ENCODE peak calls at places on chromosomes 16 and 17, in ten cellular contexts. J, D, K, W, T, P, G, E, B and F are unnamed samples.

GRCh38 chr16:89921131-89921698 is 1.9 kb upstream of the TUBB3 start:
- DNase-seq in E (no peak), W (no peak), T (no peak), K (no peak), J (peak; percentile 78), G (no peak), P (no peak), B (no peak), D (no peak), F (no peak)

GRCh38 chr17:15657868-15658775 is 26.0 kb downstream of the TRIM16 start:
- DNase-seq in D (no peak), B (no peak), J (no peak), G (no peak), T (no peak), E (peak; percentile 84), P (no peak), W (no peak), K (no peak), F (no peak)

GRCh38 chr17:49779730-49780220 is 8.7 kb upstream of the KAT7 start:
- DNase-seq in K (peak; percentile 96), J (peak; percentile 68), T (no peak), P (no peak), E (peak; percentile 75), G (peak; percentile 79), D (peak; percentile 99), W (no peak), B (peak; percentile 54), F (no peak)

GRCh38 chr17:82613283-82614094 is 34.8 kb downstream of the WDR45B start:
- DNase-seq in B (no peak), G (no peak), D (no peak), W (no peak), P (no peak), E (peak; percentile 66), J (no peak), T (no peak), K (no peak), F (no peak)

GRCh38 chr17:83013779-83014117 is 65.7 kb upstream of the METRNL start:
- DNase-seq in T (peak; percentile 30), G (no peak), B (no peak), P (no peak), K (no peak), J (no peak), W (no peak), E (no peak), D (no peak), F (no peak)

GRCh38 chr16:54677551-54677950 is 253.1 kb upstream of the IRX5 start:
- DNase-seq in G (no peak), J (no peak), K (no peak), D (no peak), W (no peak), B (no peak), P (no peak), E (peak; percentile 69), T (no peak), F (no peak)

GRCh38 chr17:64459284-64459747 is 10.4 kb downstream of the MILR1 start:
- DNase-seq in J (no peak), K (peak; percentile 78), P (no peak), D (peak; percentile 45), W (no peak), T (no peak), G (peak; percentile 23), E (peak; percentile 60), B (no peak), F (peak; percentile 32)

GRCh38 chr17:40810505-40810904 is 10.7 kb upstream of the KRT28 start:
- DNase-seq in W (no peak), P (no peak), K (peak; percentile 21), J (no peak), T (no peak), B (no peak), E (peak; percentile 91), G (no peak), D (no peak), F (no peak)

GRCh38 chr17:17313350-17313991 is 10.3 kb downstream of the NT5M start:
- DNase-seq in P (no peak), K (peak; percentile 37), T (no peak), G (no peak), D (no peak), J (peak; percentile 62), W (no peak), B (no peak), E (peak; percentile 78), F (no peak)

GRCh38 chr17:8776861-8777260 is 18.5 kb upstream of the SPDYE4 start:
- DNase-seq in K (no peak), B (no peak), G (no peak), D (no peak), T (no peak), E (no peak), J (no peak), P (no peak), W (no peak), F (no peak)

GRCh38 chr16:77194295-77195231 is 3.6 kb downstream of the MON1B start:
- DNase-seq in B (no peak), T (peak; percentile 84), D (no peak), J (no peak), P (no peak), E (no peak), K (no peak), W (no peak), G (no peak), F (no peak)

GRCh38 chr17:31428111-31428510 is 36.6 kb downstream of the RAB11FIP4 start:
- DNase-seq in D (no peak), P (no peak), J (no peak), B (no peak), W (no peak), E (no peak), T (no peak), G (no peak), K (no peak), F (no peak)

GRCh38 chr16:68236804-68237242 is 896 bp upstream of the ESRP2 start:
- DNase-seq in B (no peak), K (no peak), J (no peak), E (no peak), W (no peak), T (peak; percentile 76), D (no peak), P (no peak), G (no peak), F (no peak)

GRCh38 chr17:61519754-61520440 is 67.7 kb downstream of the TBX4 start:
- DNase-seq in J (no peak), P (no peak), W (no peak), G (no peak), T (no peak), K (no peak), B (no peak), E (no peak), D (no peak), F (no peak)

GRCh38 chr16:26111900-26112299 is 420.1 kb downstream of the HS3ST4 start:
- DNase-seq in T (no peak), K (no peak), D (no peak), W (no peak), J (peak; percentile 4), B (no peak), P (no peak), G (no peak), E (no peak), F (no peak)

GRCh38 chr16:9072806-9073341 is 18.6 kb upstream of the HAPSTR1 start:
- DNase-seq in G (peak; percentile 92), W (no peak), D (peak; percentile 91), E (peak; percentile 94), B (no peak), J (no peak), T (no peak), K (peak; percentile 90), P (no peak), F (no peak)
- TF ChIP-seq CTCF in G (no peak), W (no peak), D (no peak), E (no peak), B (no peak), J (no peak), T (no peak), K (no peak), P (no peak), F (no peak)

DNA sequence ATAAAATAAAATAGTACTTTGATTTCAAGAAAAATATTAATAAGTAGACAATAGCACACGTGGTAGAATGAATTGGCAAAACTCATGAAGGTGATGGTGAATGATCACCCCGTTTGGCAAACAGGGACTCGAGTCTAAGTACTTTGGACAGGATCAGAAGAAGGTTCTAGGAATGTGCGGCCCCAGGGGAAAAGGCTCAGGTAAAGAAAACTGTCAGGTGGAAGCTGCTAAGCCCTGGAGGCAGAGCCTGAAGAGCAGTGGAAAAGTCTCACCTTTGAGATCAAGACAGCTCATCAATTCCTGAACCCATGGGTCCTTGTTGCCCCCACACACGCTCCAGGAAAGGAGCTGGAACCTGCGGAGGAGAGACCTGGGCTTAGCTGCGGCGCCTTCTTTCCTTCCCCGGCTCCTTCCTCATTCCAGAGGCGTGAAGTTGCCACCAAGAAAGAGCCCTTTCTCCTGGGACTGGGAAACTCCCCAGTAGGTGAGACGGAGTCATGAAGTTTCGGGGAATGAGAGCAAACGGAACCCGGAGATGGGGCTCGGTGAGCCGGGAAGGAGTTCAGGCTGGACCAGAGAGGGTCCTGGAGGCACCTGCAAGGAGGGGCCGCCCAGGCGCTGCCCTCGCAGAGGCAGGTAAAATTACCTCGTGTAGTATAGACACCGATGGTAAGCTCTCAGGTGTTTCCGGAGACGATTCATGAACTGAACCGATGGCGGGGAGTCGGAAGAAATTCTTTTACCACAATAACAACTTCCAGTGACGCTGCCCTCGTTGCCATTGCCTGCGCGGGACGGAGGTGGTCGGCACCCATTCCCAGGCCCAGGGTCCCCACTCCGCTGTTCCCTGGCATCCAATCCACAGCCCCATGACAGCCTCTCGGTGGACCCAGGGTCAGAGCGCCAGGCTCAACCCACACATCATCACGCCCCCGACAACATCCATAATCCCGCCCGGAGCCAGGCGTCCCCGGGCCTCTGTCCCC is 1.2 kb upstream of the ZMYND15 start:
- DNase-seq in B (no peak), E (peak; percentile 90), J (no peak), T (no peak), W (no peak), K (no peak), P (no peak), D (no peak), G (no peak), F (peak; percentile 25)
- H3K4me3 ChIP-seq in B (peak overlapping the region; percentile 55), E (peak overlapping the region; percentile 66), J (no peak overlapping the region), T (peak overlapping the region; percentile 94), W (peak overlapping the region; percentile 79), K (peak overlapping the region; percentile 60), P (peak overlapping the region; percentile 92), D (peak overlapping the region; percentile 66), G (peak overlapping the region; percentile 60), F (peak overlapping the region; percentile 73)

GRCh38 chr16:79997257-79997656 is 396.7 kb upstream of the MAF start:
- DNase-seq in W (no peak), P (no peak), B (no peak), G (no peak), T (no peak), K (peak; percentile 42), J (peak; percentile 22), E (peak; percentile 47), D (peak; percentile 24), F (no peak)
- TF ChIP-seq CTCF in W (peak; percentile 46), P (peak; percentile 21), B (no peak), G (peak; percentile 44), T (no peak), K (peak; percentile 51), J (peak; percentile 51), E (peak; percentile 45), D (peak; percentile 67), F (peak; percentile 68)

DNA sequence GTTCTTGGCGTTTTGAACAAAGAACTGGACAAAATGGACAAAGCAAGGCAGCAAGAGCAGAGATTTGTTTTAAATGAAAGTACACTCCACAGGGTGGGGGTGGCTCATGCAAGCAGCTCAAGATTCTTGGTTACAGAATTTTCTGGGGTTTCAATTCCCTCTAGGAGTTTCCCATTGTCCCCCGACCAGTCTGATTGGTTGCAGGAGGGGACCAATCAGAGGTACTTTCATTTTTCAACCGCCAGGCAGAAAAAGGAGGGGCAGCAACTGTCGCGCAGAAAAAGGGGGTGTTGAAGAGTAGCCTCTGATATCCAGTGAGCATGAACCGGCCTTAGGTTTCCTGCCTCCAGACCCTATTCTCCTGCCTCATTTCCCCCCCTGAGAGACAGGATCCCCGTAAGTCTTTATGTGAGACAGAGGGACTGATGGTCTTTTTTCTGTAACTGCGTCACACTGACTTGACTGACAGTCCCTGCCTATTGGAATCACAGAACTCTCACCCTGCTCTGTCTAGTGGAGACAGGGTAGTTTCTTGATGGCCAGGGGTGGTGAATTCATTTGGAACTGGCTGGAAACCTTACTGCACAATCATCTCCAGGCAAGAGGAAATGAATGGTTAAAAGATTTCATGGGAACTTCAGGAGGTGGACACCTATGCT is 59.4 kb upstream of the ALOX12 start:
- DNase-seq in E (no peak), J (no peak), B (peak; percentile 32), G (no peak), P (no peak), K (peak; percentile 58), T (no peak), W (no peak), D (peak; percentile 25), F (no peak)
- H3K4me3 ChIP-seq in E (no peak overlapping the region), J (no peak overlapping the region), B (peak overlapping the region; percentile 26), G (peak overlapping the region; percentile 33), P (peak overlapping the region; percentile 73), K (peak overlapping the region; percentile 36), T (no peak overlapping the region), W (peak overlapping the region; percentile 47), D (peak overlapping the region; percentile 57), F (peak overlapping the region; percentile 14)